ENCODE peak calls at places on chromosomes 11 and 22, in eight cellular contexts. One of them, this sample, is unnamed.

GRCh38 chr11:15707971-15708370 is 593.2 kb downstream of the INSC start:
- DNase-seq in ascending aorta: no peak
- DNase-seq in cardiac muscle cell: peak
- DNase-seq in ELF-1: peak
- DNase-seq in fibroblast of lung: peak
- DNase-seq in BJ: peak
- DNase-seq in Caki2: peak
- DNase-seq in posterior cingulate gyrus: peak
- DNase-seq in this sample: no peak

GRCh38 chr11:115500547-115501503 is 3.4 kb downstream of the CADM1 start:
- DNase-seq in ascending aorta: no peak
- DNase-seq in cardiac muscle cell: no peak
- DNase-seq in ELF-1: no peak
- DNase-seq in fibroblast of lung: no peak
- DNase-seq in BJ: no peak
- DNase-seq in Caki2: no peak
- DNase-seq in posterior cingulate gyrus: peak
- DNase-seq in this sample: no peak

GRCh38 chr22:29827091-29827490 is 11.0 kb downstream of the ASCC2 start:
- DNase-seq in ascending aorta: no peak
- DNase-seq in cardiac muscle cell: no peak
- DNase-seq in ELF-1: no peak
- DNase-seq in fibroblast of lung: no peak
- DNase-seq in BJ: no peak
- DNase-seq in Caki2: no peak
- DNase-seq in posterior cingulate gyrus: no peak
- DNase-seq in this sample: no peak

GRCh38 chr11:30017467-30017895 is 651 bp upstream of the KCNA4 start:
- DNase-seq in ascending aorta: no peak
- DNase-seq in cardiac muscle cell: no peak
- DNase-seq in ELF-1: peak
- DNase-seq in fibroblast of lung: no peak
- DNase-seq in BJ: no peak
- DNase-seq in Caki2: no peak
- DNase-seq in posterior cingulate gyrus: no peak
- DNase-seq in this sample: no peak

GRCh38 chr11:126830216-126830615 is 170.4 kb downstream of the KIRREL3 start:
- DNase-seq in ascending aorta: no peak
- DNase-seq in cardiac muscle cell: no peak
- DNase-seq in ELF-1: no peak
- DNase-seq in fibroblast of lung: no peak
- DNase-seq in BJ: no peak
- DNase-seq in Caki2: no peak
- DNase-seq in posterior cingulate gyrus: no peak
- DNase-seq in this sample: no peak

GRCh38 chr11:9210224-9210921 is 54.8 kb downstream of the DENND5A start:
- DNase-seq in ascending aorta: no peak
- DNase-seq in cardiac muscle cell: no peak
- DNase-seq in ELF-1: peak
- DNase-seq in fibroblast of lung: no peak
- DNase-seq in BJ: no peak
- DNase-seq in Caki2: no peak
- DNase-seq in posterior cingulate gyrus: no peak
- DNase-seq in this sample: no peak

GRCh38 chr11:133947298-133947905 is 9.4 kb downstream of the IGSF9B start:
- DNase-seq in ascending aorta: no peak
- DNase-seq in cardiac muscle cell: peak
- DNase-seq in ELF-1: peak
- DNase-seq in fibroblast of lung: peak
- DNase-seq in BJ: no peak
- DNase-seq in Caki2: no peak
- DNase-seq in posterior cingulate gyrus: peak
- DNase-seq in this sample: no peak

GRCh38 chr11:7168741-7168990 is 79.9 kb downstream of the RBMXL2 start:
- DNase-seq in ascending aorta: no peak
- DNase-seq in cardiac muscle cell: no peak
- DNase-seq in ELF-1: no peak
- DNase-seq in fibroblast of lung: no peak
- DNase-seq in BJ: no peak
- DNase-seq in Caki2: no peak
- DNase-seq in posterior cingulate gyrus: no peak
- DNase-seq in this sample: no peak

GRCh38 chr11:19498986-19499669 is 213.5 kb upstream of the NAV2 start:
- DNase-seq in ascending aorta: no peak
- DNase-seq in cardiac muscle cell: peak
- DNase-seq in ELF-1: peak
- DNase-seq in fibroblast of lung: peak
- DNase-seq in BJ: no peak
- DNase-seq in Caki2: peak
- DNase-seq in posterior cingulate gyrus: no peak
- DNase-seq in this sample: no peak

GRCh38 chr11:45089251-45089650 is 57.2 kb upstream of the PRDM11 start:
- DNase-seq in ascending aorta: peak
- DNase-seq in cardiac muscle cell: peak
- DNase-seq in ELF-1: no peak
- DNase-seq in fibroblast of lung: peak
- DNase-seq in BJ: peak
- DNase-seq in Caki2: no peak
- DNase-seq in posterior cingulate gyrus: no peak
- DNase-seq in this sample: no peak